ENCODE peak calls at places on chromosomes 7 and 10, in five cellular contexts. K is H9, L is fibroblast of lung, P is mammary epithelial cell, Q is HepG2. M is an unnamed sample.

GRCh38 chr7:146411975-146412374 is 295.4 kb downstream of the CNTNAP2 start:
- DNase-seq in L (no peak), K (peak; percentile 55), P (no peak), Q (no peak), M (no peak)

GRCh38 chr10:36880898-36881297 is 244.5 kb upstream of the ANKRD30A start:
- DNase-seq in L (peak; percentile 50), P (peak; percentile 15), K (no peak), Q (peak; percentile 21), M (peak; percentile 93)

GRCh38 chr7:138478499-138478908 is 18.4 kb downstream of the TRIM24 start:
- DNase-seq in L (no peak), Q (no peak), K (no peak), P (peak; percentile 29), M (no peak)

GRCh38 chr10:118471863-118472262 is 123.6 kb downstream of the PRLHR start:
- DNase-seq in K (no peak), Q (no peak), L (no peak), P (peak; percentile 88), M (no peak)

GRCh38 chr7:99197498-99197897 is 10.4 kb downstream of the KPNA7 start:
- DNase-seq in Q (no peak), P (no peak), L (no peak), K (no peak), M (no peak)

GRCh38 chr7:26850193-26850651 is 14.2 kb downstream of the SKAP2 start:
- DNase-seq in P (peak; percentile 54), L (peak; percentile 32), Q (no peak), K (no peak), M (peak; percentile 38)

GRCh38 chr7:132430863-132431822 is 145.1 kb downstream of the PLXNA4 start:
- DNase-seq in P (peak; percentile 25), L (peak; percentile 92), K (no peak), Q (no peak), M (peak; percentile 94)

GRCh38 chr10:86815035-86815617 is 58.7 kb downstream of the BMPR1A start:
- DNase-seq in P (no peak), K (no peak), L (peak; percentile 55), Q (no peak), M (no peak)

GRCh38 chr7:129266181-129266580 is 41.4 kb downstream of the AHCYL2 start:
- DNase-seq in P (peak; percentile 41), Q (no peak), L (no peak), K (no peak), M (peak; percentile 29)

GRCh38 chr10:110273474-110273873 is 31.2 kb downstream of the SMNDC1 start:
- DNase-seq in L (peak; percentile 90), Q (peak; percentile 39), K (no peak), P (peak; percentile 81), M (peak; percentile 35)

GRCh38 chr10:90587081-90587491 is 270.8 kb downstream of the HTR7 start:
- DNase-seq in K (no peak), P (peak; percentile 72), L (peak; percentile 66), Q (no peak), M (peak; percentile 84)

GRCh38 chr7:25951414-25952276 is 200.4 kb upstream of the NFE2L3 start:
- DNase-seq in K (peak; percentile 41), L (peak; percentile 5), P (no peak), Q (no peak), M (no peak)

GRCh38 chr10:69337312-69338132 is 59.2 kb downstream of the HK1 start:
- DNase-seq in P (peak; percentile 95), Q (no peak), K (no peak), L (peak; percentile 94), M (no peak)

GRCh38 chr7:25260862-25261454 is 32.7 kb upstream of the NPVF start:
- DNase-seq in L (peak; percentile 61), P (no peak), K (no peak), Q (no peak), M (no peak)

GRCh38 chr10:19843487-19843886 is 27.3 kb downstream of the PLXDC2 start:
- DNase-seq in P (no peak), K (no peak), Q (no peak), L (peak; percentile 31), M (no peak)

GRCh38 chr10:68082815-68083395 is 7.8 kb upstream of the HERC4 start:
- DNase-seq in Q (no peak), P (no peak), L (peak; percentile 72), K (no peak), M (peak; percentile 89)

GRCh38 chr10:2210083-2210482 is 472.8 kb upstream of the ADARB2 start:
- DNase-seq in L (no peak), K (no peak), P (no peak), Q (no peak), M (no peak)

GRCh38 chr10:69845574-69846251 is 44.0 kb downstream of the COL13A1 start:
- DNase-seq in K (no peak), P (peak; percentile 28), Q (no peak), L (no peak), M (peak; percentile 93)

GRCh38 chr7:27423821-27424220 is 181.2 kb downstream of the EVX1 start:
- DNase-seq in Q (no peak), L (no peak), K (no peak), P (no peak), M (no peak)

GRCh38 chr10:5449823-5450222 is 37.5 kb downstream of the NET1 start:
- DNase-seq in P (peak; percentile 82), K (no peak), L (peak; percentile 70), Q (peak; percentile 68), M (peak; percentile 45)

GRCh38 chr7:29398011-29398410 is 165.6 kb upstream of the PRR15 start:
- DNase-seq in Q (no peak), L (no peak), K (no peak), P (no peak), M (no peak)

GRCh38 chr10:132910186-132910880 is 32.0 kb downstream of the CFAP46 start:
- DNase-seq in L (no peak), P (no peak), K (no peak), Q (no peak), M (no peak)

DNA sequence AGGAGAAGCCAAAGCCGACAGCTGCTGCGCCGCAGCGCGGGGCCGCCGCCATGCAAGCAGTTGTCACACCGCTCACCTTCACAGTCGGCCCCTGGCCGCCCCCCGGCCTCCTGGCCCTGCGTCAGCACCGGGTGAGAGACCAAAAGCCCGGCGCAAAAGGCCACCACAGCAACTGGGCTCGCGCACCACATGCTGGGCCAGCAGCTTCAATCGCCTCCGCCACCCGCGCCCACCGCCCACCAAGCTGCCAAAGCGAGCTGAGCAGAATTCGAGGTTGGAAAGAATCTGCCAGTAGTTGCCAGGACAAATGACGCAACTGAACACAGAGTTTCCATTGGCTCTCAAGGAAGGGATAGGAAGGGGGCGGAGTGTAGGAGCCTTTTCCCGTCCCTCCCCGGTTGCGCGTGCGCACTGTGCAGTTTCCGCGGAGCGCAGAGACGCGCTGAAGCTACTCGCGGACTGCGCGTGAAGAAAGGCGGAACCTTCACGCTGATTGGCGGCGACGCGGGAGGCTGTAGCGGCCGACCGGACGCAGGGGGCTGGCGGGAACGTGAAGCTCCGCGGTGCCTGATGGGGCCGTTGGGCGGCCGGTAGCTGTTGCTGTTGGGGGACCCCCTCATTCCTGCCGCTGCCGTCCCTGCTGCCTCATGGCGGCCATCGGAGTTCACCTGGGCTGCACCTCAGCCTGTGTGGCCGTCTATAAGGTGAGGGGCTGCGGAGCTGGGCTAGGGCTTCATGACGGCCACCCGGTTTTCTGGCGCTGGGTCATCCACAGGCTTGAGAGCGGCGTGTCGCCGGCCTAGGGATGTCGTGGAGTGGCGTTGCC is at the start of the genes CDNF, HSPA14 and MSANTD7:
- DNase-seq in K (peak; percentile 99), L (peak; percentile 99), P (peak; percentile 99), Q (peak; percentile 98), M (peak; percentile 96)
- TF ChIP-seq CTCF in K (no peak), L (no peak), P (no peak), Q (peak; percentile 13), M (no peak)

GRCh38 chr7:1172666-1173523 is 12.9 kb upstream of the ZFAND2A start:
- DNase-seq in Q (no peak), L (no peak), P (no peak), K (no peak), M (no peak)

GRCh38 chr7:1174881-1175596 is 15.0 kb upstream of the ZFAND2A start:
- DNase-seq in P (no peak), K (no peak), Q (no peak), L (no peak), M (no peak)

GRCh38 chr7:1175967-1176851 is 16.2 kb upstream of the ZFAND2A start:
- DNase-seq in K (peak; percentile 88), Q (peak; percentile 70), P (peak; percentile 40), L (peak; percentile 70), M (peak; percentile 88)

GRCh38 chr7:1175597-1175966 is 15.6 kb upstream of the ZFAND2A start:
- DNase-seq in P (no peak), L (no peak), K (no peak), Q (no peak), M (no peak)

DNA sequence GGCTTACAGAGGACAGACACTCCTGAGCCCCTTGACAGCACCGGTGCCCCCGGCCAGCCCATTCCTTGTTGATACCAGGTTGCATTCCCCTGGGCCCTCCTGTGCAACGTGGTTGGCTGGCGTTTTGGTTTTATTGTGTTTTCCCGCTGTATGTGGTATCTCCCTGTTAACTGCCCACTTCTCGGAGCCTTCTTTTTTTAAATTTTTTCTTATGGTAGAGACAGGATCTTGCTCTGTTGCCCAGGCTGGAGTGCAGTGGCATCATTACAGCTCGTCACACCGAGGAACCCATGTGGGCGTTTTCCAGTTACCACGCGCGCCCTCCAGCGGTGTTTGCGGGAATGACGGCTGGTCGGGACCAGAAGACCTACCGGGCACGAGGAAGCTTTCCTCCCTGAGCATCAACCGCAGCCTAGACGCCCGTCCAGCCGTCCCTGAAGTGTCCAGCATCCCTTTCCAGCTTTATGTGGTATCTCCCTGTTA is 16.9 kb upstream of the ZFAND2A start:
- DNase-seq in P (peak; percentile 22), K (peak; percentile 76), L (peak; percentile 58), Q (peak; percentile 39), M (peak; percentile 86)
- H2AFZ ChIP-seq in P (no peak overlapping the region), K (no peak overlapping the region), L (no peak overlapping the region), Q (no peak overlapping the region), M (peak overlapping the region; percentile 82)

DNA sequence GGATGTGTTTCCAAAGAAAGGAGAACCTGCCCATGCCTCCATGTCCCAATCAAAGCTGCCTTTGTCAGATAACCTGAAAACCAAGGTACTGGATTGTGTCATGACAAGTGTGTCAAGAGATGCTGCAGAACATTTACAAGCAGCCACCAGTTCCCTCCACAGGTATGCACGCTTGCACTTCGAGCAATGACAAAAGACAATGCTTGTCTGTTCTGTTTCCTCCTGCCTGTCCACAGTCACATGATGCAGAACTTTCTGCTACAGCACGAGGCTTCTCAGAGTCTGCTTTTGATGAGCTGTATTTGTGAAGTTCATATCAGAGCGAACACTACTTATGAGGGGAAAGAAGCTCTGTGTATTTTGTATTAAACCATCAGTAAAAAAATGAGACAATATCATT is 209.9 kb downstream of the GFRA1 start:
- DNase-seq in Q (peak; percentile 4), K (no peak), L (no peak), P (no peak), M (no peak)
- TF ChIP-seq CTCF in Q (no peak), K (no peak), L (no peak), P (no peak), M (no peak)

GRCh38 chr10:88899886-88900285 is 19.8 kb downstream of the STAMBPL1 start:
- DNase-seq in L (no peak), K (no peak), P (no peak), Q (no peak), M (no peak)
- H2AFZ ChIP-seq in L (no peak overlapping the region), K (no peak overlapping the region), P (no peak overlapping the region), Q (no peak overlapping the region), M (no peak overlapping the region)

GRCh38 chr10:45080321-45080720 is 79.6 kb downstream of the ZNF22 start:
- DNase-seq in Q (no peak), P (no peak), L (no peak), K (no peak), M (no peak)
- TF ChIP-seq CTCF in Q (no peak), P (no peak), L (no peak), K (no peak), M (no peak)